ENCODE peak calls at places on chromosome 14, in six cellular contexts. P, M, Y, J, U and F are unnamed samples.

GRCh38 chr14:103820382-103820781 is 27.0 kb downstream of the PPP1R13B start:
- DNase-seq in U (no peak), Y (no peak), P (no peak), M (no peak), J (no peak), F (no peak)

GRCh38 chr14:59424707-59425106 is 40.5 kb downstream of the GPR135 start:
- DNase-seq in M (no peak), J (peak; percentile 39), P (no peak), U (no peak), Y (no peak), F (no peak)

GRCh38 chr14:90580381-90581335 is 183.8 kb downstream of the CALM1 start:
- DNase-seq in U (no peak), J (no peak), M (no peak), Y (no peak), P (no peak), F (no peak)

GRCh38 chr14:74638970-74639369 is 26.9 kb upstream of the LTBP2 start:
- DNase-seq in Y (no peak), U (no peak), P (no peak), M (no peak), J (no peak), F (no peak)

GRCh38 chr14:104285483-104285790 is 147.1 kb downstream of the KIF26A start:
- DNase-seq in Y (no peak), P (no peak), U (no peak), J (no peak), M (no peak), F (no peak)

GRCh38 chr14:77128414-77128891 is 13.1 kb downstream of the ZDHHC22 start:
- DNase-seq in U (no peak), P (no peak), M (no peak), Y (no peak), J (no peak), F (no peak)

GRCh38 chr14:75662966-75663365 is 1.9 kb downstream of the TTLL5 start:
- DNase-seq in J (no peak), U (no peak), Y (no peak), M (no peak), P (no peak), F (no peak)

GRCh38 chr14:56715938-56716337 is 94.3 kb downstream of the OTX2 start:
- DNase-seq in U (no peak), J (no peak), M (no peak), Y (no peak), P (no peak), F (no peak)

GRCh38 chr14:51877807-51878206 is 17.4 kb downstream of the GNG2 start:
- DNase-seq in J (no peak), P (no peak), U (no peak), Y (no peak), M (no peak), F (no peak)

GRCh38 chr14:104979758-104980591 is 1.8 kb upstream of the AHNAK2 start:
- DNase-seq in M (peak; percentile 20), P (no peak), J (peak; percentile 65), Y (peak; percentile 85), U (no peak), F (no peak)

GRCh38 chr14:24913026-24913425 is 136.9 kb downstream of the STXBP6 start:
- DNase-seq in U (no peak), P (no peak), Y (no peak), M (no peak), J (no peak), F (no peak)

GRCh38 chr14:104433401-104434213 is 146.0 kb upstream of the C14orf180 start:
- DNase-seq in P (no peak), M (peak; percentile 15), Y (no peak), U (no peak), J (no peak), F (peak; percentile 62)

GRCh38 chr14:50955373-50956043 is 11.2 kb upstream of the PYGL start:
- DNase-seq in U (peak; percentile 80), Y (no peak), P (no peak), M (peak; percentile 65), J (peak; percentile 88), F (no peak)

GRCh38 chr14:21070610-21071224 is 613 bp downstream of the ARHGEF40 start:
- DNase-seq in P (no peak), Y (peak; percentile 45), U (no peak), J (peak; percentile 72), M (peak; percentile 82), F (peak; percentile 62)

GRCh38 chr14:99755629-99756603 is 37.3 kb upstream of the EML1 start:
- DNase-seq in Y (peak; percentile 75), J (peak; percentile 89), M (peak; percentile 64), P (no peak), U (peak; percentile 77), F (peak; percentile 92)

GRCh38 chr14:101235042-101235871 is 326.0 kb upstream of the DIO3 start:
- DNase-seq in Y (peak; percentile 71), J (no peak), M (peak; percentile 66), U (no peak), P (no peak), F (peak; percentile 49)

GRCh38 chr14:72254202-72254939 is 322.1 kb downstream of the RGS6 start:
- DNase-seq in U (no peak), P (no peak), M (no peak), J (no peak), Y (no peak), F (no peak)

GRCh38 chr14:89977668-89978067 is 21.9 kb downstream of the TDP1 start:
- DNase-seq in M (no peak), J (no peak), P (no peak), U (no peak), Y (no peak), F (no peak)

GRCh38 chr14:78345346-78345745 is 175.2 kb downstream of the NRXN3 start:
- DNase-seq in P (no peak), U (no peak), Y (no peak), J (no peak), M (no peak), F (no peak)

GRCh38 chr14:57009585-57010515 is 199.6 kb upstream of the OTX2 start:
- DNase-seq in U (no peak), P (no peak), Y (no peak), J (no peak), M (no peak), F (no peak)

GRCh38 chr14:73760598-73761586 is 46.7 kb upstream of the PNMA1 start:
- DNase-seq in P (no peak), J (no peak), M (no peak), Y (no peak), U (no peak), F (no peak)

GRCh38 chr14:101408077-101408831 is 153.0 kb upstream of the DIO3 start:
- DNase-seq in M (no peak), Y (no peak), J (peak; percentile 67), P (no peak), U (peak; percentile 87), F (peak; percentile 76)

GRCh38 chr14:100237735-100238418 is 1.1 kb upstream of the YY1 start:
- DNase-seq in Y (peak; percentile 61), J (peak; percentile 48), P (peak; percentile 71), U (no peak), M (peak; percentile 59), F (peak; percentile 40)

GRCh38 chr14:74979442-74980397 is 23.0 kb upstream of the EIF2B2 start:
- DNase-seq in U (no peak), P (no peak), J (no peak), M (no peak), Y (no peak), F (peak; percentile 69)

GRCh38 chr14:72448212-72448611 is 445.7 kb downstream of the DPF3 start:
- DNase-seq in P (no peak), Y (no peak), U (no peak), M (no peak), J (no peak), F (no peak)

GRCh38 chr14:60250318-60251035 is 1.5 kb downstream of the PPM1A start:
- DNase-seq in U (no peak), J (no peak), Y (no peak), M (peak; percentile 52), P (no peak), F (no peak)

GRCh38 chr14:38629412-38629811 is 373.5 kb upstream of the CLEC14A start:
- DNase-seq in J (no peak), Y (no peak), P (no peak), U (no peak), M (no peak), F (no peak)

GRCh38 chr14:20516921-20517320 is 11.6 kb downstream of the RNASE10 start:
- DNase-seq in P (no peak), J (no peak), M (no peak), Y (no peak), U (no peak), F (no peak)

GRCh38 chr14:23450376-23450775 is 14.9 kb upstream of the MYH7 start:
- DNase-seq in U (no peak), M (no peak), Y (no peak), J (no peak), P (no peak), F (no peak)
- H3K27me3 ChIP-seq in U (peaks cover 2% of the 10 kb centered on the region), M (no peaks in the 10 kb centered on the region), Y (no peaks in the 10 kb centered on the region), J (no peaks in the 10 kb centered on the region), P (no peaks in the 10 kb centered on the region), F (no peaks in the 10 kb centered on the region)

GRCh38 chr14:63993992-63994391 is 141.2 kb downstream of the SYNE2 start:
- DNase-seq in U (no peak), P (no peak), M (no peak), J (no peak), Y (no peak), F (no peak)
- TF ChIP-seq CTCF in U (peak; percentile 21), P (peak; percentile 28), M (no peak), J (no peak), Y (peak; percentile 27), F (no peak)

GRCh38 chr14:53990978-53991377 is 34.4 kb upstream of the BMP4 start:
- DNase-seq in U (no peak), P (no peak), J (no peak), Y (no peak), M (no peak), F (no peak)

GRCh38 chr14:53999061-53999488 is 42.5 kb upstream of the BMP4 start:
- DNase-seq in Y (no peak), U (peak; percentile 81), P (no peak), M (no peak), J (no peak), F (no peak)

GRCh38 chr14:53996041-53996440 is 39.4 kb upstream of the BMP4 start:
- DNase-seq in P (no peak), Y (no peak), U (no peak), J (no peak), M (no peak), F (no peak)

GRCh38 chr14:53993920-53994607 is 37.4 kb upstream of the BMP4 start:
- DNase-seq in P (no peak), M (no peak), U (no peak), J (no peak), Y (no peak), F (no peak)
- H3K27me3 ChIP-seq in P (no peaks in the 10 kb centered on the region), M (no peaks in the 10 kb centered on the region), U (no peaks in the 10 kb centered on the region), J (no peaks in the 10 kb centered on the region), Y (no peaks in the 10 kb centered on the region), F (no peaks in the 10 kb centered on the region)

GRCh38 chr14:22875003-22875747 is 3.6 kb downstream of the LRP10 start:
- DNase-seq in P (no peak), J (no peak), Y (no peak), M (no peak), U (no peak), F (peak; percentile 64)

GRCh38 chr14:22871962-22872832 is 657 bp downstream of the LRP10 start:
- DNase-seq in Y (peak; percentile 88), M (peak; percentile 94), P (peak; percentile 69), J (peak; percentile 92), U (no peak), F (peak; percentile 86)

GRCh38 chr14:22871200-22871961 is at the start of gene LRP10:
- DNase-seq in P (peak; percentile 90), M (peak; percentile 98), Y (peak; percentile 93), U (no peak), J (peak; percentile 93), F (peak; percentile 97)

GRCh38 chr14:22870811-22871199 is 735 bp upstream of the LRP10 start:
- DNase-seq in P (no peak), J (no peak), U (no peak), M (no peak), Y (no peak), F (no peak)

GRCh38 chr14:22872833-22873520 is 1.4 kb downstream of the LRP10 start:
- DNase-seq in M (no peak), Y (no peak), P (no peak), J (no peak), U (no peak), F (no peak)
- TF ChIP-seq CTCF in M (no peak), Y (no peak), P (no peak), J (no peak), U (no peak), F (no peak)